ENCODE peak calls at places on chromosomes 16 and 17, in seven cellular contexts. E is IMR-90, P is ascending aorta, B is GM23248, S is tibial artery, R is NT2/D1, Q is breast epithelium. J is an unnamed sample.

GRCh38 chr16:67528222-67528869 is at the start of gene RIPOR1:
- DNase-seq in Q (no peak), E (no peak), P (peak; percentile 85), R (no peak), S (peak; percentile 86), B (peak; percentile 72), J (no peak)

GRCh38 chr17:75505152-75505409 is 10.3 kb downstream of the CASKIN2 start:
- DNase-seq in S (no peak), R (no peak), Q (no peak), E (no peak), P (no peak), B (no peak), J (no peak)

GRCh38 chr16:749010-749409 is 8.2 kb upstream of the CIAO3 start:
- DNase-seq in P (no peak), E (peak; percentile 81), S (no peak), R (no peak), Q (peak; percentile 54), B (peak; percentile 91), J (peak; percentile 73)

GRCh38 chr17:66836063-66837005 is 1.4 kb downstream of the CACNG5 start:
- DNase-seq in B (no peak), E (no peak), R (no peak), Q (no peak), P (no peak), S (peak; percentile 45), J (no peak)

GRCh38 chr16:69839798-69840409 is 77.8 kb downstream of the WWP2 start:
- DNase-seq in B (no peak), S (no peak), P (no peak), Q (peak; percentile 57), R (no peak), E (no peak), J (no peak)

GRCh38 chr16:70738083-70738977 is 52.5 kb upstream of the MTSS2 start:
- DNase-seq in B (peak; percentile 88), P (peak; percentile 80), S (peak; percentile 91), Q (peak; percentile 50), E (peak; percentile 93), R (no peak), J (no peak)

GRCh38 chr17:45368661-45369060 is 51.8 kb upstream of the MAP3K14 start:
- DNase-seq in E (peak; percentile 92), R (no peak), Q (no peak), S (no peak), B (peak; percentile 45), P (no peak), J (peak; percentile 92)

GRCh38 chr16:75064403-75065148 is 52.0 kb downstream of the LDHD start:
- DNase-seq in E (peak; percentile 39), R (no peak), S (no peak), Q (peak; percentile 27), P (no peak), B (no peak), J (peak; percentile 51)

GRCh38 chr16:47848481-47849109 is 307.2 kb downstream of the ABCC12 start:
- DNase-seq in S (no peak), B (peak; percentile 33), Q (no peak), E (peak; percentile 55), R (peak; percentile 90), P (no peak), J (peak; percentile 77)

GRCh38 chr17:68089881-68090280 is 54.3 kb downstream of the KPNA2 start:
- DNase-seq in R (peak; percentile 25), B (peak; percentile 29), E (peak; percentile 24), P (no peak), S (no peak), Q (peak; percentile 69), J (peak; percentile 16)

GRCh38 chr16:10305912-10306311 is 79.9 kb upstream of the ATF7IP2 start:
- DNase-seq in E (no peak), Q (no peak), B (no peak), R (no peak), S (no peak), P (no peak), J (no peak)

GRCh38 chr17:17723354-17724261 is 42.4 kb downstream of the RAI1 start:
- DNase-seq in P (no peak), E (peak; percentile 90), R (no peak), S (no peak), Q (no peak), B (peak; percentile 92), J (peak; percentile 89)

GRCh38 chr16:84427553-84427952 is 59.2 kb downstream of the ATP2C2 start:
- DNase-seq in B (no peak), S (no peak), Q (no peak), E (no peak), P (no peak), R (no peak), J (no peak)

GRCh38 chr16:84599528-84600202 is 18.2 kb downstream of the COTL1 start:
- DNase-seq in E (peak; percentile 85), R (peak; percentile 92), P (peak; percentile 75), Q (no peak), S (peak; percentile 76), B (peak; percentile 87), J (peak; percentile 70)

GRCh38 chr16:66984902-66985311 is 3.5 kb upstream of the CES4A start:
- DNase-seq in B (no peak), Q (no peak), E (no peak), P (no peak), S (no peak), R (no peak), J (no peak)

GRCh38 chr17:17572010-17572785 is 19.3 kb downstream of the PEMT start:
- DNase-seq in R (no peak), E (no peak), S (no peak), B (no peak), P (no peak), Q (no peak), J (no peak)

GRCh38 chr16:48497129-48497528 is 111.9 kb upstream of the SIAH1 start:
- DNase-seq in P (no peak), Q (no peak), S (no peak), B (no peak), E (no peak), R (no peak), J (no peak)

GRCh38 chr17:76735006-76735405 is 2.1 kb downstream of the SRSF2 start:
- DNase-seq in S (no peak), B (peak; percentile 61), Q (no peak), R (no peak), P (no peak), E (peak; percentile 53), J (no peak)

GRCh38 chr17:45108595-45109521 is 23.5 kb downstream of the PLCD3 start:
- DNase-seq in P (no peak), E (no peak), B (no peak), S (no peak), Q (no peak), R (no peak), J (no peak)

GRCh38 chr16:65958096-65958495 is 408.4 kb upstream of the CDH5 start:
- DNase-seq in R (no peak), E (no peak), Q (no peak), S (no peak), P (no peak), B (no peak), J (no peak)

GRCh38 chr16:65961491-65962143 is 404.9 kb upstream of the CDH5 start:
- DNase-seq in S (no peak), Q (no peak), R (no peak), P (no peak), B (no peak), E (peak; percentile 7), J (no peak)

GRCh38 chr16:65954446-65954845 is 412.0 kb upstream of the CDH5 start:
- DNase-seq in P (no peak), E (no peak), Q (no peak), S (no peak), R (no peak), B (no peak), J (no peak)

GRCh38 chr16:65959978-65960377 is 406.5 kb upstream of the CDH5 start:
- DNase-seq in E (no peak), S (no peak), Q (no peak), P (no peak), B (peak; percentile 23), R (no peak), J (no peak)

DNA sequence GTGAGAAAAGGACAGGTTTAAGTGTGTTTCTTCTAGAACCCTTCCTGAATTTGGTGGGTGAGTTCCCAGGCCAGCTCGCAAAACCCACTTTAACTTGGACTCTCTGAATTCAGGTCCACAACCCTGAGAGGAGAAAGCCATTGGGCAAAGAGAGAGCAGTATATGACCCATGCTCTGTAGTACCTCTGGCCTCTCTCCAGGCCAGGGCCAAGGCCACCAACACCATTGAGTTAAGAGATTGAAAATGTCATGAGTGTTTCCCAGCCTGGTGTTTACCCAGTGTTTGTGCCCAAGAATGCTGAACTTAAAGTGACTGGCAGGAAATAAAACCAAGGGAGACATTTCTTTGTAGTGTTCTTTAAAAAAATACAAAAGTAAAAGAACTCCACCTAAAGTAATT is 410.4 kb upstream of the CDH5 start:
- DNase-seq in S (no peak), Q (no peak), B (no peak), P (no peak), E (no peak), R (no peak), J (no peak)
- H3K4me3 ChIP-seq in S (no peak overlapping the region), Q (no peak overlapping the region), B (no peak overlapping the region), P (no peak overlapping the region), E (no peak overlapping the region), R (no peak overlapping the region), J (no peak overlapping the region)

DNA sequence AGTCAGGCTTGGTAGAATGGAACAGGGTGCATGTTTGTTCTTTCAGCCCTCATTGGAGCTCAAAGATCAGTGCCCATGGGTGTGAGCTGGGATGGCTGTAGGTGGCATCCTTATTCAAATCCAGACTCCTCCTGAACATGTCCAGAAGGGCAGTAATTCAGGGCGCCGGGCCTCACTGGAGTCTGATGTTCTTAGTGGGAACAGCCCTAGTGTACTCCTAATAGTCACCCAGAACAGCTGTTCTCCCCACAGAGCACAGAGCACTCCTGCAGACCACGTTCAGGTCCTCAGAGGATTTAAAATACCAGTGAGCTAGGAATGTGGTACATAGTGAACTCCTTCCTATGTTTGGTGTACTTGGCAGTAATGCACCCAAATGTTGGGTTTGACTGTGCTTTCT is 96.2 kb downstream of the BANP start:
- DNase-seq in E (no peak), Q (no peak), B (no peak), P (no peak), R (no peak), S (no peak), J (no peak)
- H3K4me1 ChIP-seq in E (peaks cover 2% of the 10 kb centered on the region), Q (no peaks in the 10 kb centered on the region), B (no peaks in the 10 kb centered on the region), P (no peaks in the 10 kb centered on the region), R (no peaks in the 10 kb centered on the region), S (no peaks in the 10 kb centered on the region), J (no peaks in the 10 kb centered on the region)

GRCh38 chr16:31134625-31135534 is 647 bp downstream of the PRSS8 start:
- DNase-seq in Q (peak; percentile 70), P (no peak), B (peak; percentile 10), R (peak; percentile 68), S (peak; percentile 50), E (no peak), J (no peak)

GRCh38 chr16:31134091-31134571 is 1.4 kb downstream of the PRSS8 start:
- DNase-seq in S (no peak), P (no peak), E (peak; percentile 24), R (peak; percentile 59), Q (no peak), B (no peak), J (peak; percentile 15)

GRCh38 chr16:31136287-31136662 is 748 bp upstream of the PRSS8 start:
- DNase-seq in S (no peak), B (no peak), E (no peak), Q (no peak), P (no peak), R (no peak), J (no peak)

GRCh38 chr16:31132979-31133599 is 2.4 kb downstream of the PRSS8 start:
- DNase-seq in P (no peak), S (no peak), B (no peak), Q (no peak), E (no peak), R (no peak), J (no peak)

GRCh38 chr16:31135535-31136286 is at the start of gene PRSS8:
- DNase-seq in S (peak; percentile 40), R (no peak), Q (peak; percentile 90), B (no peak), P (no peak), E (no peak), J (no peak)
- H3K4me3 ChIP-seq in S (no peak within 1 kb of the TSS), R (peak within 1 kb of the TSS; percentile 72), Q (peak within 1 kb of the TSS; percentile 68), B (no peak within 1 kb of the TSS), P (no peak within 1 kb of the TSS), E (no peak within 1 kb of the TSS), J (no peak within 1 kb of the TSS)

GRCh38 chr17:8606415-8606814 is 24.1 kb downstream of the MYH10 start:
- DNase-seq in B (peak; percentile 42), Q (no peak), P (no peak), E (no peak), S (no peak), R (no peak), J (no peak)
- H3K4me1 ChIP-seq in B (peaks cover 9% of the 10 kb centered on the region), Q (peaks cover 8% of the 10 kb centered on the region), P (peaks cover 55% of the 10 kb centered on the region), E (peaks cover 9% of the 10 kb centered on the region), S (peaks cover 46% of the 10 kb centered on the region), R (no peaks in the 10 kb centered on the region), J (peaks cover 24% of the 10 kb centered on the region)

J was measured in astrocyte.